ENCODE peak calls at places on chromosomes 1 and 21, in four cellular contexts. E is GM06990; G is EL; V is stimulated activated CD4-positive, alpha-beta T cell treated with anti-CD3 and anti-CD28 coated beads, TNF-alpha, amount 100 ng/mL, for 4 hours. J is an unnamed sample.

GRCh38 chr1:214429951-214430742 is 121.3 kb downstream of the PTPN14 start:
- DNase-seq in V (no peak), E (no peak), G (peak; percentile 73), J (no peak)

GRCh38 chr21:25350056-25350455 is 257.2 kb downstream of the MRPL39 start:
- DNase-seq in E (no peak), G (peak; percentile 65), V (no peak), J (no peak)

GRCh38 chr1:161084205-161084988 is 5.0 kb downstream of the NECTIN4 start:
- DNase-seq in V (no peak), E (no peak), G (no peak), J (no peak)

GRCh38 chr1:168362991-168363390 is 82.3 kb downstream of the TBX19 start:
- DNase-seq in E (no peak), V (no peak), G (no peak), J (no peak)

GRCh38 chr1:240591552-240591951 is 20.4 kb downstream of the GREM2 start:
- DNase-seq in V (no peak), G (no peak), E (no peak), J (no peak)

GRCh38 chr21:37435120-37435519 is 68.5 kb downstream of the DYRK1A start:
- DNase-seq in G (peak; percentile 45), E (no peak), V (no peak), J (no peak)

GRCh38 chr21:44767834-44768831 is 33.5 kb downstream of the UBE2G2 start:
- DNase-seq in V (no peak), G (no peak), E (no peak), J (no peak)

GRCh38 chr1:160414836-160415235 is 14.5 kb downstream of the VANGL2 start:
- DNase-seq in G (no peak), V (no peak), E (no peak), J (no peak)

GRCh38 chr1:187276677-187277076 is 447.9 kb downstream of the PLA2G4A start:
- DNase-seq in E (no peak), V (no peak), G (no peak), J (no peak)

GRCh38 chr21:16308269-16308668 is 578.5 kb downstream of the USP25 start:
- DNase-seq in G (peak; percentile 4), V (no peak), E (peak; percentile 23), J (no peak)

GRCh38 chr1:34125721-34126380 is 39.2 kb downstream of the CSMD2 start:
- DNase-seq in V (no peak), E (no peak), G (no peak), J (no peak)

GRCh38 chr21:26776320-26777021 is 68.7 kb downstream of the ADAMTS1 start:
- DNase-seq in V (no peak), G (peak; percentile 85), E (no peak), J (no peak)

GRCh38 chr1:235919797-235920475 is 53.2 kb upstream of the LYST start:
- DNase-seq in V (no peak), G (peak; percentile 81), E (no peak), J (no peak)

J was measured in activated T-helper 9 cell treated with anti-CD3 and anti-CD28 coated beads, Interleukin-2, amount 50 U/mL, for 16 hours.